ENCODE peak calls at places on chromosomes 13 and 19, in four cellular contexts. L is thoracic aorta, O is brain microvascular endothelial cell, X is tibial artery. J is an unnamed sample.

GRCh38 chr19:56594446-56594782 is 688 bp upstream of the ZNF71 start:
- DNase-seq in O (no peak), L (no peak), X (no peak), J (no peak)

GRCh38 chr13:40780822-40781401 is 8.5 kb upstream of the SLC25A15 start:
- DNase-seq in O (peak), L (no peak), X (no peak), J (peak)

GRCh38 chr13:112700291-112701060 is 10.6 kb downstream of the ATP11A start:
- DNase-seq in O (no peak), L (no peak), X (peak), J (no peak)

GRCh38 chr19:44890366-44891015 is 563 bp upstream of the TOMM40 start:
- DNase-seq in X (peak), O (peak), L (peak), J (peak)

GRCh38 chr13:113759525-113760137 is 605 bp downstream of the TMEM255B start:
- DNase-seq in O (no peak), L (no peak), X (peak), J (peak)

GRCh38 chr13:76904507-76904906 is 18.3 kb upstream of the KCTD12 start:
- DNase-seq in L (no peak), X (no peak), O (no peak), J (no peak)

GRCh38 chr19:53772943-53773342 is 51.2 kb downstream of the NLRP12 start:
- DNase-seq in O (peak), L (peak), X (peak), J (peak)

GRCh38 chr19:2032296-2032941 is 16.9 kb upstream of the BTBD2 start:
- DNase-seq in L (peak), X (peak), O (peak), J (peak)

GRCh38 chr19:41431426-41432386 is 4.5 kb upstream of the B3GNT8 start:
- DNase-seq in O (peak), L (no peak), X (no peak), J (peak)

GRCh38 chr13:39462456-39462855 is 140.5 kb downstream of the LHFPL6 start:
- DNase-seq in X (no peak), L (no peak), O (no peak), J (peak)

GRCh38 chr13:110716235-110716505 is 2.7 kb downstream of the ING1 start:
- DNase-seq in L (no peak), X (peak), O (peak), J (peak)

GRCh38 chr19:5947435-5947834 is 30.5 kb downstream of the RANBP3 start:
- DNase-seq in L (no peak), X (peak), O (peak), J (no peak)

GRCh38 chr13:76833465-76833864 is 52.7 kb downstream of the KCTD12 start:
- DNase-seq in X (no peak), L (no peak), O (no peak), J (no peak)

GRCh38 chr19:19434483-19435045 is 29.1 kb downstream of the GATAD2A start:
- DNase-seq in O (no peak), L (no peak), X (peak), J (no peak)

GRCh38 chr19:19443902-19444693 is 38.6 kb downstream of the GATAD2A start:
- DNase-seq in O (no peak), X (no peak), L (no peak), J (no peak)

GRCh38 chr19:19436137-19436691 is 30.7 kb downstream of the GATAD2A start:
- DNase-seq in L (no peak), O (no peak), X (no peak), J (no peak)

GRCh38 chr19:19443283-19443682 is 37.8 kb downstream of the GATAD2A start:
- DNase-seq in L (no peak), O (no peak), X (no peak), J (no peak)

DNA sequence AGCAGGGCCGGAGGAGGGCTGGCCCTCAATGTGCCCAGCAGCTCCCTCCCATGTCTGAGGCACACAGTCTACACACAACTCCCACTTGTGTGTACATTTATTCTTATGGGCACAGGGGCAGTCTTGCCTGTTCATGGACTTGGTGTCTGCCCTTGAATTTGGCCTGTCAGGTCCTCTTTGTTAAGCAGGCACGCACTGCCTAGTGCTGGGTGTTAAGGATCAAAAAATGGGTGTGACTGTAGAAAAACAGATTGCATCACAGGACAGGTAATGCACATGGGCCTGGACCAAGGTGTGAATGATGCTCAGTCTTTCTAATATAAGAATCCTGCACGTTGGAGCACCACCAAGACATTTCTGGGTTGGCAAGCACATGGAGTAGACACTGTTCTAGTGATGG is 33.6 kb downstream of the GATAD2A start:
- DNase-seq in X (no peak), O (no peak), L (no peak), J (peak)
- TF ChIP-seq CTCF in X (no peak), O (no peak), L (no peak), J (no peak)

GRCh38 chr19:18589380-18590272 is 1.0 kb downstream of the REX1BD start:
- DNase-seq in X (peak), O (peak), L (no peak), J (peak)
- TF ChIP-seq CTCF in X (peak), O (no peak), L (peak), J (no peak)

GRCh38 chr19:12052571-12053169 is at the start of gene ZNF878:
- DNase-seq in X (peak), O (peak), L (peak), J (peak)
- TF ChIP-seq CTCF in X (no peak), O (no peak), L (no peak), J (no peak)

DNA sequence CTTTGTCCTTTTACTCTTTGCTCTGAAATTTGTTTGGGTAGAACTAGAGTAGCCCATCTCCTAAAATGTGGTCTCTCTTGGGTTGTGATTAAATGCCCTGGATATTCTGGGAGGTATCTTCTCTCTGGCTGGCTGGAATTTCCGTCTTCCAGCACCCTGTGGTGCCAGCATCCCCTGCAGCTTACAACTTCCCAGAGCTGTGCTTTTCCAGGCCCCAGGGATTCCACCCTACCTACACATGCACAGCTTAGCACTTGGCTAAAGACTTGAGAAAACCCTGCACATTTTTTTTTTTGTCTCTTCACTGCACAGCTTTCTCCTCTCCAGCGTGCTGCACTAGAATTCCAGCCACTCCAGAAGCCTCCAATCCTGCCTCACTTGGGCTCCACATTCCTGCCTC is 334.7 kb downstream of the IRS2 start:
- DNase-seq in X (no peak), L (no peak), O (peak), J (no peak)
- TF ChIP-seq CTCF in X (no peak), L (no peak), O (no peak), J (no peak)

J was measured in epithelial cell of esophagus.